ENCODE peak calls at places on chromosome 5, in six cellular contexts. K is SK-N-SH, N is K562, B is H1, P is GM12878, E is HepG2. L is an unnamed sample.

GRCh38 chr5:181260720-181261319 is at the start of gene TRIM52:
- DNase-seq in K (peak; percentile 88), N (peak; percentile 94), B (peak; percentile 83), P (peak; percentile 77), E (peak; percentile 91), L (peak; percentile 77)

GRCh38 chr5:136731241-136731885 is 366.0 kb upstream of the TRPC7 start:
- DNase-seq in K (no peak), N (no peak), B (no peak), P (no peak), E (no peak), L (no peak)

GRCh38 chr5:50808406-50808805 is 142.0 kb downstream of the PARP8 start:
- DNase-seq in K (no peak), N (no peak), B (no peak), P (no peak), E (no peak), L (no peak)

GRCh38 chr5:75051217-75051751 is 1.1 kb downstream of the GCNT4 start:
- DNase-seq in K (no peak), N (no peak), B (no peak), P (no peak), E (no peak), L (no peak)

GRCh38 chr5:14663734-14664269 is 716 bp upstream of the OTULIN start:
- DNase-seq in K (peak; percentile 54), N (peak; percentile 51), B (no peak), P (no peak), E (no peak), L (no peak)

GRCh38 chr5:113601423-113601822 is 87.9 kb downstream of the YTHDC2 start:
- DNase-seq in K (no peak), N (no peak), B (no peak), P (no peak), E (no peak), L (no peak)

GRCh38 chr5:78803386-78803785 is 154.8 kb upstream of the LHFPL2 start:
- DNase-seq in K (peak; percentile 38), N (no peak), B (no peak), P (no peak), E (no peak), L (no peak)

GRCh38 chr5:181217111-181217804 is 5.8 kb upstream of the TRIM41 start:
- DNase-seq in K (peak; percentile 63), N (peak; percentile 83), B (no peak), P (peak; percentile 25), E (no peak), L (no peak)

GRCh38 chr5:143561248-143561647 is 157.8 kb upstream of the NR3C1 start:
- DNase-seq in K (no peak), N (no peak), B (no peak), P (no peak), E (peak; percentile 72), L (no peak)

GRCh38 chr5:8984386-8984785 is 561.5 kb downstream of the SEMA5A start:
- DNase-seq in K (no peak), N (no peak), B (no peak), P (no peak), E (no peak), L (no peak)

GRCh38 chr5:181124526-181124925 is 6.4 kb downstream of the OR2V1 start:
- DNase-seq in K (no peak), N (no peak), B (no peak), P (no peak), E (no peak), L (no peak)

GRCh38 chr5:55672477-55672911 is 39.6 kb downstream of the SLC38A9 start:
- DNase-seq in K (no peak), N (no peak), B (no peak), P (no peak), E (no peak), L (no peak)

GRCh38 chr5:77960305-77960704 is 184.2 kb upstream of the TBCA start:
- DNase-seq in K (no peak), N (no peak), B (no peak), P (no peak), E (no peak), L (no peak)

GRCh38 chr5:129905467-129906176 is 1.4 kb downstream of the CHSY3 start:
- DNase-seq in K (no peak), N (no peak), B (no peak), P (no peak), E (no peak), L (no peak)

GRCh38 chr5:166340039-166340438 is 1951.4 kb upstream of the WWC1 start:
- DNase-seq in K (no peak), N (no peak), B (no peak), P (no peak), E (no peak), L (no peak)

GRCh38 chr5:140827704-140828401 is at the start of gene PCDHA6:
- DNase-seq in K (no peak), N (peak; percentile 11), B (no peak), P (no peak), E (no peak), L (no peak)

GRCh38 chr5:157336423-157336744 is 70.5 kb downstream of the CYFIP2 start:
- DNase-seq in K (no peak), N (no peak), B (no peak), P (no peak), E (no peak), L (no peak)

GRCh38 chr5:78610163-78610583 is 38.4 kb downstream of the LHFPL2 start:
- DNase-seq in K (no peak), N (no peak), B (no peak), P (no peak), E (no peak), L (no peak)

GRCh38 chr5:33583332-33583731 is 142.6 kb downstream of the TARS1 start:
- DNase-seq in K (no peak), N (no peak), B (no peak), P (no peak), E (no peak), L (no peak)

GRCh38 chr5:129018836-129019235 is 53.5 kb downstream of the SLC27A6 start:
- DNase-seq in K (peak; percentile 39), N (peak; percentile 43), B (no peak), P (no peak), E (no peak), L (no peak)

GRCh38 chr5:31531543-31531887 is 378 bp downstream of the DROSHA start:
- DNase-seq in K (peak; percentile 50), N (peak; percentile 61), B (no peak), P (no peak), E (peak; percentile 15), L (peak; percentile 15)

GRCh38 chr5:134070979-134071849 is 43.3 kb upstream of the TCF7 start:
- DNase-seq in K (no peak), N (no peak), B (no peak), P (peak; percentile 69), E (peak; percentile 72), L (no peak)

GRCh38 chr5:126884269-126884819 is 107.4 kb downstream of the LMNB1 start:
- DNase-seq in K (no peak), N (peak; percentile 95), B (no peak), P (no peak), E (no peak), L (no peak)

GRCh38 chr5:134397196-134397595 is 14.5 kb downstream of the CDKN2AIPNL start:
- DNase-seq in K (no peak), N (no peak), B (no peak), P (no peak), E (no peak), L (no peak)

GRCh38 chr5:158014367-158014766 is 155.4 kb upstream of the CLINT1 start:
- DNase-seq in K (no peak), N (no peak), B (no peak), P (no peak), E (no peak), L (no peak)

GRCh38 chr5:176716320-176716719 is 69.0 kb downstream of the TSPAN17 start:
- DNase-seq in K (peak; percentile 66), N (peak; percentile 20), B (no peak), P (no peak), E (no peak), L (no peak)

GRCh38 chr5:172929371-172929838 is 29.8 kb upstream of the RPL26L1 start:
- DNase-seq in K (no peak), N (no peak), B (no peak), P (no peak), E (no peak), L (no peak)

GRCh38 chr5:125463441-125464092 is 717.1 kb upstream of the ZNF608 start:
- DNase-seq in K (no peak), N (no peak), B (no peak), P (no peak), E (no peak), L (no peak)

GRCh38 chr5:75933489-75933888 is 149.7 kb upstream of the SV2C start:
- DNase-seq in K (no peak), N (no peak), B (no peak), P (no peak), E (no peak), L (no peak)

GRCh38 chr5:144368556-144368955 is 197.9 kb downstream of the KCTD16 start:
- DNase-seq in K (no peak), N (no peak), B (no peak), P (no peak), E (no peak), L (no peak)

GRCh38 chr5:119271758-119272730 is 83.8 kb upstream of the TNFAIP8 start:
- DNase-seq in K (no peak), N (no peak), B (no peak), P (no peak), E (no peak), L (no peak)

GRCh38 chr5:170571331-170571731 is 67.5 kb downstream of the KCNIP1 start:
- DNase-seq in K (no peak), N (no peak), B (no peak), P (no peak), E (peak; percentile 4), L (no peak)

GRCh38 chr5:39654715-39655114 is 229.9 kb upstream of the DAB2 start:
- DNase-seq in K (no peak), N (no peak), B (no peak), P (no peak), E (no peak), L (no peak)

GRCh38 chr5:39652036-39652435 is 227.3 kb upstream of the DAB2 start:
- DNase-seq in K (no peak), N (no peak), B (no peak), P (no peak), E (no peak), L (no peak)

GRCh38 chr5:39648539-39649200 is 223.9 kb upstream of the DAB2 start:
- DNase-seq in K (no peak), N (peak; percentile 9), B (no peak), P (no peak), E (no peak), L (no peak)

GRCh38 chr5:39650234-39650816 is 225.5 kb upstream of the DAB2 start:
- DNase-seq in K (no peak), N (no peak), B (no peak), P (no peak), E (no peak), L (no peak)
- TF ChIP-seq TAF1 in K (no peak), N (no peak), B (no peak), P (no peak), E (no peak), L (no peak)

GRCh38 chr5:133041910-133042309 is 9.9 kb upstream of the HSPA4 start:
- DNase-seq in K (no peak), N (no peak), B (no peak), P (no peak), E (no peak), L (no peak)
- TF ChIP-seq TAF1 in K (no peak), N (no peak), B (no peak), P (no peak), E (no peak), L (no peak)

GRCh38 chr5:40600383-40600782 is 79.3 kb upstream of the PTGER4 start:
- DNase-seq in K (no peak), N (no peak), B (no peak), P (no peak), E (no peak), L (no peak)
- TF ChIP-seq TAF1 in K (no peak), N (no peak), B (no peak), P (no peak), E (no peak), L (no peak)

GRCh38 chr5:67203701-67204074 is 7.1 kb upstream of the CD180 start:
- DNase-seq in K (no peak), N (no peak), B (no peak), P (no peak), E (no peak), L (no peak)
- TF ChIP-seq TAF1 in K (no peak), N (no peak), B (no peak), P (no peak), E (no peak), L (no peak)